ENCODE peak calls at places on chromosomes 4 and X, in four cellular contexts. One of them, this sample, is unnamed. For H3K27me3 and H3K4me1, the result is how much of the 10 kb centered on the place peaks cover.

GRCh38 chr4:44046491-44046890 is 402.1 kb downstream of the KCTD8 start:
- DNase-seq in GM23248: no peak
- DNase-seq in CD4-positive, alpha-beta memory T cell: no peak
- DNase-seq in right atrium auricular region: no peak
- DNase-seq in this sample: no peak

GRCh38 chrX:22323541-22323940 is 50.8 kb downstream of the CBLL2 start:
- DNase-seq in right atrium auricular region: no peak
- DNase-seq in CD4-positive, alpha-beta memory T cell: no peak
- DNase-seq in GM23248: peak
- DNase-seq in this sample: no peak

GRCh38 chr4:35124116-35124515 is 1120.2 kb downstream of the ARAP2 start:
- DNase-seq in CD4-positive, alpha-beta memory T cell: no peak
- DNase-seq in right atrium auricular region: no peak
- DNase-seq in GM23248: no peak
- DNase-seq in this sample: no peak

GRCh38 chrX:19616016-19616415 is 100.7 kb upstream of the MAP3K15 start:
- DNase-seq in CD4-positive, alpha-beta memory T cell: no peak
- DNase-seq in right atrium auricular region: no peak
- DNase-seq in GM23248: no peak
- DNase-seq in this sample: no peak

GRCh38 chr4:162282711-162283110 is 118.9 kb upstream of the FSTL5 start:
- DNase-seq in CD4-positive, alpha-beta memory T cell: no peak
- DNase-seq in right atrium auricular region: no peak
- DNase-seq in GM23248: no peak
- DNase-seq in this sample: no peak

GRCh38 chr4:17562157-17562556 is 14.8 kb upstream of the LAP3 start:
- DNase-seq in right atrium auricular region: no peak
- DNase-seq in GM23248: peak
- DNase-seq in CD4-positive, alpha-beta memory T cell: no peak
- DNase-seq in this sample: no peak

GRCh38 chr4:150384249-150384648 is 197.7 kb upstream of the MAB21L2 start:
- DNase-seq in CD4-positive, alpha-beta memory T cell: no peak
- DNase-seq in right atrium auricular region: no peak
- DNase-seq in GM23248: no peak
- DNase-seq in this sample: no peak

GRCh38 chrX:65609237-65609636 is 58.2 kb upstream of the MSN start:
- DNase-seq in CD4-positive, alpha-beta memory T cell: no peak
- DNase-seq in GM23248: no peak
- DNase-seq in right atrium auricular region: no peak
- DNase-seq in this sample: no peak

GRCh38 chr4:78652282-78652876 is 100.8 kb downstream of the ANXA3 start:
- DNase-seq in CD4-positive, alpha-beta memory T cell: no peak
- DNase-seq in GM23248: peak
- DNase-seq in right atrium auricular region: no peak
- DNase-seq in this sample: no peak

GRCh38 chr4:119580293-119580692 is 48.3 kb downstream of the PDE5A start:
- DNase-seq in CD4-positive, alpha-beta memory T cell: no peak
- DNase-seq in GM23248: no peak
- DNase-seq in right atrium auricular region: no peak
- DNase-seq in this sample: no peak

GRCh38 chrX:124736553-124737240 is 390.3 kb downstream of the SH2D1A start:
- DNase-seq in CD4-positive, alpha-beta memory T cell: peak
- DNase-seq in GM23248: no peak
- DNase-seq in right atrium auricular region: no peak
- DNase-seq in this sample: no peak

GRCh38 chr4:76219299-76220055 is 5.9 kb upstream of the SCARB2 start:
- DNase-seq in CD4-positive, alpha-beta memory T cell: no peak
- DNase-seq in GM23248: peak
- DNase-seq in right atrium auricular region: no peak
- DNase-seq in this sample: no peak

GRCh38 chr4:167234388-167234881 is at the start of gene SPOCK3:
- DNase-seq in right atrium auricular region: no peak
- DNase-seq in GM23248: peak
- DNase-seq in CD4-positive, alpha-beta memory T cell: no peak
- DNase-seq in this sample: peak

GRCh38 chrX:100802843-100803242 is 17.3 kb upstream of the CSTF2 start:
- DNase-seq in CD4-positive, alpha-beta memory T cell: no peak
- DNase-seq in right atrium auricular region: no peak
- DNase-seq in GM23248: no peak
- DNase-seq in this sample: no peak

GRCh38 chr4:185912779-185913178 is 100.8 kb upstream of the SORBS2 start:
- DNase-seq in right atrium auricular region: no peak
- DNase-seq in GM23248: peak
- DNase-seq in CD4-positive, alpha-beta memory T cell: no peak
- DNase-seq in this sample: no peak

GRCh38 chrX:141673946-141674345 is 24.6 kb downstream of the SPANXD start:
- DNase-seq in GM23248: no peak
- DNase-seq in right atrium auricular region: no peak
- DNase-seq in CD4-positive, alpha-beta memory T cell: no peak
- DNase-seq in this sample: no peak

GRCh38 chr4:167541286-167541685 is 307.0 kb upstream of the SPOCK3 start:
- DNase-seq in GM23248: no peak
- DNase-seq in right atrium auricular region: no peak
- DNase-seq in CD4-positive, alpha-beta memory T cell: no peak
- DNase-seq in this sample: no peak

GRCh38 chr4:88661724-88662123 is 35.9 kb downstream of the NAP1L5 start:
- DNase-seq in GM23248: peak
- DNase-seq in right atrium auricular region: no peak
- DNase-seq in CD4-positive, alpha-beta memory T cell: no peak
- DNase-seq in this sample: no peak

GRCh38 chr4:94714761-94715160 is 43.0 kb upstream of the BMPR1B start:
- DNase-seq in right atrium auricular region: no peak
- DNase-seq in GM23248: peak
- DNase-seq in CD4-positive, alpha-beta memory T cell: no peak
- DNase-seq in this sample: no peak

GRCh38 chrX:69158166-69159040 is 6.8 kb downstream of the PJA1 start:
- DNase-seq in right atrium auricular region: peak
- DNase-seq in GM23248: peak
- DNase-seq in CD4-positive, alpha-beta memory T cell: peak
- DNase-seq in this sample: peak

GRCh38 chr4:55561884-55562283 is 15.2 kb upstream of the CLOCK start:
- DNase-seq in CD4-positive, alpha-beta memory T cell: no peak
- DNase-seq in GM23248: peak
- DNase-seq in right atrium auricular region: no peak
- DNase-seq in this sample: no peak

GRCh38 chr4:33940281-33940680 is 2304.0 kb downstream of the ARAP2 start:
- DNase-seq in GM23248: peak
- DNase-seq in right atrium auricular region: no peak
- DNase-seq in CD4-positive, alpha-beta memory T cell: no peak
- DNase-seq in this sample: no peak

GRCh38 chr4:185734214-185734613 is 77.8 kb downstream of the SORBS2 start:
- DNase-seq in CD4-positive, alpha-beta memory T cell: no peak
- DNase-seq in right atrium auricular region: no peak
- DNase-seq in GM23248: no peak
- DNase-seq in this sample: no peak

GRCh38 chrX:130174051-130174704 is 2.4 kb downstream of the RAB33A start:
- DNase-seq in right atrium auricular region: peak
- DNase-seq in CD4-positive, alpha-beta memory T cell: no peak
- DNase-seq in GM23248: peak
- DNase-seq in this sample: peak

GRCh38 chrX:130172127-130172834 is 519 bp downstream of the RAB33A start:
- DNase-seq in GM23248: no peak
- DNase-seq in right atrium auricular region: no peak
- DNase-seq in CD4-positive, alpha-beta memory T cell: no peak
- DNase-seq in this sample: no peak

GRCh38 chrX:130171446-130172126 is at the start of gene RAB33A:
- DNase-seq in GM23248: peak
- DNase-seq in CD4-positive, alpha-beta memory T cell: peak
- DNase-seq in right atrium auricular region: no peak
- DNase-seq in this sample: peak

GRCh38 chrX:130173190-130173895 is 1.6 kb downstream of the RAB33A start:
- DNase-seq in GM23248: peak
- DNase-seq in CD4-positive, alpha-beta memory T cell: no peak
- DNase-seq in right atrium auricular region: peak
- DNase-seq in this sample: peak

GRCh38 chrX:130170752-130171445 is 863 bp upstream of the RAB33A start:
- DNase-seq in right atrium auricular region: no peak
- DNase-seq in CD4-positive, alpha-beta memory T cell: peak
- DNase-seq in GM23248: peak
- DNase-seq in this sample: peak
- H3K27me3 ChIP-seq in right atrium auricular region: under half
- H3K27me3 ChIP-seq in CD4-positive, alpha-beta memory T cell: under half
- H3K27me3 ChIP-seq in GM23248: under half
- H3K27me3 ChIP-seq in this sample: under half

GRCh38 chr4:139785356-139785755 is 119.7 kb downstream of the MGST2 start:
- DNase-seq in GM23248: no peak
- DNase-seq in right atrium auricular region: no peak
- DNase-seq in CD4-positive, alpha-beta memory T cell: no peak
- DNase-seq in this sample: no peak
- H3K4me1 ChIP-seq in GM23248: under half
- H3K4me1 ChIP-seq in right atrium auricular region: under half
- H3K4me1 ChIP-seq in CD4-positive, alpha-beta memory T cell: under half
- H3K4me1 ChIP-seq in this sample: under half

GRCh38 chrX:72131317-72132294 is at the start of gene RTL5:
- DNase-seq in right atrium auricular region: peak
- DNase-seq in GM23248: peak
- DNase-seq in CD4-positive, alpha-beta memory T cell: peak
- DNase-seq in this sample: peak
- H3K27me3 ChIP-seq in right atrium auricular region: under half
- H3K27me3 ChIP-seq in GM23248: under half
- H3K27me3 ChIP-seq in CD4-positive, alpha-beta memory T cell: under half
- H3K27me3 ChIP-seq in this sample: under half

GRCh38 chrX:131571348-131571747 is 27.5 kb downstream of the OR13H1 start:
- DNase-seq in right atrium auricular region: no peak
- DNase-seq in CD4-positive, alpha-beta memory T cell: no peak
- DNase-seq in GM23248: no peak
- DNase-seq in this sample: no peak
- H3K4me1 ChIP-seq in right atrium auricular region: under half
- H3K4me1 ChIP-seq in CD4-positive, alpha-beta memory T cell: under half
- H3K4me1 ChIP-seq in GM23248: under half
- H3K4me1 ChIP-seq in this sample: under half

GRCh38 chrX:53255738-53256191 is 25.6 kb downstream of the IQSEC2 start:
- DNase-seq in GM23248: no peak
- DNase-seq in right atrium auricular region: no peak
- DNase-seq in CD4-positive, alpha-beta memory T cell: no peak
- DNase-seq in this sample: no peak

GRCh38 chrX:53257166-53257565 is 24.2 kb downstream of the IQSEC2 start:
- DNase-seq in GM23248: no peak
- DNase-seq in right atrium auricular region: no peak
- DNase-seq in CD4-positive, alpha-beta memory T cell: no peak
- DNase-seq in this sample: no peak

GRCh38 chrX:53256446-53257041 is 24.8 kb downstream of the IQSEC2 start:
- DNase-seq in GM23248: no peak
- DNase-seq in right atrium auricular region: no peak
- DNase-seq in CD4-positive, alpha-beta memory T cell: no peak
- DNase-seq in this sample: no peak

GRCh38 chrX:53253293-53254020 is 27.9 kb downstream of the IQSEC2 start:
- DNase-seq in CD4-positive, alpha-beta memory T cell: no peak
- DNase-seq in GM23248: no peak
- DNase-seq in right atrium auricular region: no peak
- DNase-seq in this sample: no peak

DNA sequence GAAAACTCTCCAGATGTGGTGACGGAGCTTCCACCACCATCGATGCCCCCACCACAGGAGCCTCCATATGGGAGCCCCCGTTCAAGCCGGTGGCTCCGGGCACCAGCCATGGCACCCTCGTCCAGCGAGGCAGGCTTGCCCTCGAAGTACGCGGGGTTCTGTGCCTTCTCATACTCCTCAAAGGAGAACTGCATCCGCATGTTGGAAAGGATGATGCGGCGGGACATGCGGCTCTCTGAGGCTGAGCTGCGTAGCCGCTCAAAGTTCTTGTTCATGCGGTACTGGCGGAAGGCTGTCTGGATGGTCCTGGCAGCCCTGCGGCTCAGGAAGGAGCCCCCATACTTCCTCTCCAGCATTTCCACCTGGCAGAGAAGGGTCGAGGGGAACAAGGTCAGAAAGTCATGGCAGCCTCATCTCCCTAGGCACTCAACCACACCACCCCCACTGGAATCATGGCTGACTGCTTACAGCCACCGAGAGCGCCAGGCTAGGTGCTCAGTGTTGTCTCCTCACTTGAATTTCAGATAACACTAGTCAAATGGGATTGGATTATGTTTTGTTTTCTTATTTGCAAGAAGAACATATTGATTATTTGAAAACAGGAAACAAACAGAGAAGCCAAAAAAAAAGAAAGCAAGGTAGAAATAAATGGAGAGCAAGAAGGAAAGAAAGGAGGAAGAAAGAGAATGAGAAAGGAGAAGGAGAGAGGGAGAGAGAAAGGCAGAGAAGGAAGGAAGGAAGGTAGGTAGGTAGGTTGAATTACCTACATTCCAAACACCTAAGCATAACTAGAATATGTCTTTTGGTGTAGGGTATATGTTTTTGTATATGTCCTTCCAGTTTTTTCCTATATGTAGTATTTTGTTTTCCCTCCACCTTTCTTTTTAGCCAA is 26.6 kb downstream of the IQSEC2 start:
- DNase-seq in GM23248: no peak
- DNase-seq in CD4-positive, alpha-beta memory T cell: no peak
- DNase-seq in right atrium auricular region: no peak
- DNase-seq in this sample: no peak
- H3K27me3 ChIP-seq in GM23248: under half
- H3K27me3 ChIP-seq in CD4-positive, alpha-beta memory T cell: under half
- H3K27me3 ChIP-seq in right atrium auricular region: under half
- H3K27me3 ChIP-seq in this sample: under half

GRCh38 chr4:37675587-37676290 is 10.4 kb downstream of the RELL1 start:
- DNase-seq in CD4-positive, alpha-beta memory T cell: no peak
- DNase-seq in right atrium auricular region: no peak
- DNase-seq in GM23248: no peak
- DNase-seq in this sample: no peak

GRCh38 chr4:37674446-37674845 is 11.7 kb downstream of the RELL1 start:
- DNase-seq in GM23248: no peak
- DNase-seq in CD4-positive, alpha-beta memory T cell: no peak
- DNase-seq in right atrium auricular region: no peak
- DNase-seq in this sample: no peak

GRCh38 chr4:37682701-37683401 is 3.3 kb downstream of the RELL1 start:
- DNase-seq in CD4-positive, alpha-beta memory T cell: no peak
- DNase-seq in right atrium auricular region: no peak
- DNase-seq in GM23248: no peak
- DNase-seq in this sample: no peak

GRCh38 chr4:37680089-37680488 is 6.1 kb downstream of the RELL1 start:
- DNase-seq in GM23248: no peak
- DNase-seq in right atrium auricular region: no peak
- DNase-seq in CD4-positive, alpha-beta memory T cell: no peak
- DNase-seq in this sample: no peak

DNA sequence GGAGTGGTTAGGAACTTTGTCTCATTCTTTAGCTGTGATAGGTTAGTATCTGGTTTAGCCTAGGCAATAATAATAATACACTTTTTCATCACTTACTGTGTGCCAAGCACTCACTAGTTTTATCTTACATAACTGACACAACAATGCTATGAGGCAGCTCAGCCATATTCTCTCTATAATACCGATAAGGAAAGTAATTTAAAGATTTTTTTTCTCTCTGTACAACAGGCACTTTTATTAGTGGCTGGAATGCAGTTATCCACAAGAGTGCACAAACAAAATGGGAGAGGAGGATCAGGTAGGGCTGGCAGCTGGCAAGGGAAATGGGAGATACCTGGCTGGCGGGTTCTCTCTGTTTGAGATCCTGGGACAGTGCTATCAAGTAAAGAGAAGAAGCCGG is 7.6 kb downstream of the RELL1 start:
- DNase-seq in CD4-positive, alpha-beta memory T cell: no peak
- DNase-seq in right atrium auricular region: no peak
- DNase-seq in GM23248: no peak
- DNase-seq in this sample: no peak
- H3K4me1 ChIP-seq in CD4-positive, alpha-beta memory T cell: under half
- H3K4me1 ChIP-seq in right atrium auricular region: under half
- H3K4me1 ChIP-seq in GM23248: under half
- H3K4me1 ChIP-seq in this sample: under half